ENCODE peak calls at places on chromosomes 13 and 19, in four cellular contexts. O is psoas muscle, M is transverse colon, T is left ventricle myocardium inferior. Y is an unnamed sample.

GRCh38 chr19:44582581-44583265 is 30.6 kb upstream of the IGSF23 start:
- DNase-seq in O (no peak), M (peak; percentile 55), T (no peak), Y (no peak)

GRCh38 chr19:43372462-43372861 is 19.0 kb downstream of the CD177 start:
- DNase-seq in O (no peak), M (no peak), T (no peak), Y (no peak)

GRCh38 chr13:66348745-66349720 is 881.1 kb downstream of the PCDH9 start:
- DNase-seq in O (no peak), M (no peak), T (peak; percentile 15), Y (no peak)

GRCh38 chr19:45542234-45542668 is 35.0 kb downstream of the VASP start:
- DNase-seq in O (no peak), M (no peak), T (no peak), Y (no peak)

GRCh38 chr13:73618275-73618865 is 515.8 kb downstream of the KLF12 start:
- DNase-seq in O (no peak), M (peak; percentile 51), T (no peak), Y (no peak)

GRCh38 chr13:66489586-66489985 is 740.5 kb downstream of the PCDH9 start:
- DNase-seq in O (no peak), M (no peak), T (no peak), Y (no peak)

GRCh38 chr19:10010247-10010691 is at the start of gene COL5A3:
- DNase-seq in O (peak; percentile 88), M (peak; percentile 60), T (peak; percentile 76), Y (peak; percentile 81)

GRCh38 chr13:76474356-76474755 is 411.8 kb downstream of the KCTD12 start:
- DNase-seq in O (no peak), M (no peak), T (no peak), Y (no peak)

GRCh38 chr19:58439576-58440554 is at the start of gene ZNF132:
- DNase-seq in O (peak; percentile 97), M (peak; percentile 96), T (peak; percentile 97), Y (peak; percentile 92)

GRCh38 chr13:94073006-94073744 is 406.3 kb downstream of the DCT start:
- DNase-seq in O (no peak), M (no peak), T (no peak), Y (no peak)

DNA sequence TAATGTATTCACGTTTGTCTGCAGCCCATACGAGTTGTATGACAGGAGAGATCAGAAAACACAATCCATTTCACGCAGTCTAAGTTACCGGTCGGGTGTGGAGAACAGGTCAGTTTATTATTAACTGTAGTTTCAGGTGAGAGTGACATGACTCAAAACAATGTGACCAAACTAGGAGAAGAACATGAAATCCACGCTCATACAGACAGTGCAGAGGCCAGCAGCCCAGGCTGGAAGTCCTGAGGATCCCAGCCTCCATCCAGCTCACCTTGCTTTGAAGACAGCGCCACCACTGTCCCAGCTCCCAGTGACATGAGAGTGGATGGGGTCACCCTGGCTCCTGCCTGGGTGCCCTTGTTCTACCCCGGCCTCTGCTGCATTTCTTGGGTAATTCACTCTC is 19.7 kb upstream of the ATP11A start:
- DNase-seq in O (no peak), M (no peak), T (no peak), Y (no peak)
- H3K27ac ChIP-seq in O (no peak overlapping the region), M (no peak overlapping the region), T (no peak overlapping the region), Y (no peak overlapping the region)

GRCh38 chr13:113859311-113860050 is 4.4 kb downstream of the GAS6 start:
- DNase-seq in O (no peak), M (no peak), T (no peak), Y (no peak)
- H3K4me1 ChIP-seq in O (peaks cover 61% of the 10 kb centered on the region), M (peaks cover 72% of the 10 kb centered on the region), T (peaks cover 86% of the 10 kb centered on the region), Y (peaks cover 66% of the 10 kb centered on the region)

DNA sequence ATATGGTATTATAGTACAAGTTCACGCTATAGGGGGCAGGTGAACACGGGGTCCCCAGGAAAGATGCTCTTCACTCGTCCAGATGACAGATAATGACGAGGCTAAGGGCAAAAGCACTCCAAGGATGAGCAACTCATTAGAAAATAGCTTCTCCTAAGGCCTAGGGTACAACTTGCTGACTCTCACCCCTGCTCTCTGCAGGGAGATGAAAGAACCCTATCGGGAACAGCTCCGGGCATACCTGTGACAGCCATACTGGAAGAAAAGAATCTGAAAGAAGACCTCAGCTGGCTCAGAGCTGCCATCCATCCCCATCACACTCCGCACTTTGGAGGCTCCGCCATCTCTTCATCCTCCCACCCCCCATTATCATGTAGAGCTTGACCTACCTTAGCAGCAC is 17.5 kb upstream of the HSPH1 start:
- DNase-seq in O (no peak), M (no peak), T (no peak), Y (no peak)
- H3K27ac ChIP-seq in O (no peak overlapping the region), M (no peak overlapping the region), T (no peak overlapping the region), Y (no peak overlapping the region)

GRCh38 chr19:5625641-5626040 is 2.8 kb downstream of the SAFB start:
- DNase-seq in O (no peak), M (no peak), T (no peak), Y (no peak)
- H3K4me1 ChIP-seq in O (peaks cover 72% of the 10 kb centered on the region), M (peaks cover 49% of the 10 kb centered on the region), T (peaks cover 96% of the 10 kb centered on the region), Y (peaks cover 20% of the 10 kb centered on the region)

DNA sequence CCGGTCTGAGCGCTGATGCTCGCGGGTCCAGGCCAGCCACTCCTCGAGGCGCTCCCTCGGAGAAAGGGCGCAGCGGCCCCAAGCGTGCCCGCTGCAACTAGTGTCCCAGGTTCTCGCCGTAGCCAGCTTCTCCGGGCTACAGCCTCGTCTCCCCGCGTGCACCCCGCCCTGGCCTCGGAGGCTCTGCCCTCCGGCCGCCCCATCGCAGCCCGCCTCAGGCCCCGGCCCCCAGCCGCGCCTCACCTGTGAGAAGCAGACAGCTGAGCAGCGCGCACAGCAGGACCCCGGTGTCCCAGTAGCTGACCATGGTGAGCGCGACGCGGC is 429 bp downstream of the FLT1 start:
- DNase-seq in O (no peak), M (no peak), T (no peak), Y (no peak)
- H3K27ac ChIP-seq in O (peak overlapping the region; percentile 71), M (peak overlapping the region; percentile 11), T (peak overlapping the region; percentile 92), Y (peak overlapping the region; percentile 93)